ENCODE peak calls at places on chromosomes 6 and 20, in nine cellular contexts. Z is COR-L47; E is astrocyte of the cerebellum; V is activated T-helper 9 cell treated with anti-CD3 and anti-CD28 coated beads, Interleukin-2, amount 50 U/mL, for 16 hours; C is effector CD4-positive, alpha-beta T cell; M is astrocyte; N is erythroblast; K is Calu3; I is stimulated activated CD4-positive, alpha-beta T cell treated with anti-CD3 and anti-CD28 coated beads, Interleukin-2, amount 100 ng/mL, for 48 hours. U is an unnamed sample.

GRCh38 chr6:53686541-53686940 is 21.0 kb upstream of the KLHL31 start:
- DNase-seq in N (no peak), M (no peak), E (no peak), V (no peak), K (no peak), I (no peak), C (no peak), Z (no peak), U (no peak)

GRCh38 chr20:47360489-47361267 is 4.2 kb upstream of the ZMYND8 start:
- DNase-seq in Z (peak), K (peak), N (peak), C (no peak), E (peak), V (no peak), I (no peak), M (peak), U (peak)

GRCh38 chr6:110547266-110547964 is 71.0 kb upstream of the SLC22A16 start:
- DNase-seq in N (no peak), C (no peak), Z (no peak), V (no peak), M (peak), I (no peak), E (no peak), K (peak), U (no peak)

GRCh38 chr20:754904-755303 is 13.4 kb downstream of the SLC52A3 start:
- DNase-seq in N (no peak), I (no peak), M (no peak), K (no peak), C (no peak), E (no peak), V (no peak), Z (no peak), U (no peak)

GRCh38 chr20:58897493-58897892 is 45.0 kb downstream of the GNAS start:
- DNase-seq in N (no peak), K (no peak), I (no peak), Z (no peak), M (no peak), E (no peak), V (no peak), C (no peak), U (no peak)

GRCh38 chr20:38880952-38881735 is 45.1 kb upstream of the FAM83D start:
- DNase-seq in E (no peak), K (no peak), C (no peak), V (no peak), M (no peak), N (no peak), Z (no peak), I (no peak), U (peak)

GRCh38 chr6:81939774-81940165 is 187.3 kb upstream of the TENT5A start:
- DNase-seq in Z (no peak), C (no peak), N (no peak), E (no peak), K (no peak), V (no peak), I (no peak), M (peak), U (no peak)

GRCh38 chr6:155171109-155171746 is 92.6 kb upstream of the CLDN20 start:
- DNase-seq in Z (no peak), V (peak), E (peak), K (peak), I (peak), M (peak), N (no peak), C (peak), U (peak)

GRCh38 chr20:58749979-58750378 is 57.4 kb downstream of the NPEPL1 start:
- DNase-seq in E (no peak), M (no peak), N (no peak), Z (no peak), K (no peak), V (no peak), I (no peak), C (no peak), U (no peak)

GRCh38 chr20:62069741-62070216 is 4.1 kb upstream of the TAF4 start:
- DNase-seq in K (no peak), C (no peak), M (peak), N (no peak), Z (no peak), V (no peak), I (no peak), E (no peak), U (no peak)

GRCh38 chr20:19940945-19941590 is 76.1 kb upstream of the NAA20 start:
- DNase-seq in E (no peak), Z (no peak), C (no peak), V (no peak), I (no peak), K (no peak), M (no peak), N (no peak), U (no peak)

U was measured in NCI-H69.